ENCODE peak calls at places on chromosomes 12 and 14, in four cellular contexts. One of them, this sample, is unnamed.

GRCh38 chr12:122961551-122962329 is 4.5 kb downstream of the ABCB9 start:
- DNase-seq in DND-41: no peak
- DNase-seq in mammary epithelial cell: no peak
- DNase-seq in PC-9: no peak
- DNase-seq in this sample: no peak

GRCh38 chr12:53727310-53728041 is at the start of gene CALCOCO1:
- DNase-seq in DND-41: peak
- DNase-seq in mammary epithelial cell: peak
- DNase-seq in PC-9: peak
- DNase-seq in this sample: peak

GRCh38 chr14:38207830-38208815 is at the start of gene SSTR1:
- DNase-seq in DND-41: no peak
- DNase-seq in mammary epithelial cell: no peak
- DNase-seq in PC-9: peak
- DNase-seq in this sample: peak

GRCh38 chr14:24213866-24214652 is 771 bp upstream of the CHMP4A start:
- DNase-seq in DND-41: no peak
- DNase-seq in mammary epithelial cell: no peak
- DNase-seq in PC-9: no peak
- DNase-seq in this sample: no peak

GRCh38 chr14:99884834-99885648 is 91.8 kb downstream of the EML1 start:
- DNase-seq in DND-41: peak
- DNase-seq in mammary epithelial cell: peak
- DNase-seq in PC-9: no peak
- DNase-seq in this sample: peak

GRCh38 chr12:91889970-91890369 is 255.7 kb downstream of the BTG1 start:
- DNase-seq in DND-41: no peak
- DNase-seq in mammary epithelial cell: no peak
- DNase-seq in PC-9: no peak
- DNase-seq in this sample: no peak

GRCh38 chr12:119025786-119026185 is 44.4 kb downstream of the SRRM4 start:
- DNase-seq in DND-41: no peak
- DNase-seq in mammary epithelial cell: no peak
- DNase-seq in PC-9: no peak
- DNase-seq in this sample: no peak

GRCh38 chr14:84482256-84483071 is 1047.5 kb upstream of the FLRT2 start:
- DNase-seq in DND-41: no peak
- DNase-seq in mammary epithelial cell: no peak
- DNase-seq in PC-9: no peak
- DNase-seq in this sample: peak

GRCh38 chr12:43336962-43337555 is 214.9 kb downstream of the ADAMTS20 start:
- DNase-seq in DND-41: no peak
- DNase-seq in mammary epithelial cell: peak
- DNase-seq in PC-9: no peak
- DNase-seq in this sample: peak

GRCh38 chr12:124569375-124570148 is 2.1 kb upstream of the NCOR2 start:
- DNase-seq in DND-41: no peak
- DNase-seq in mammary epithelial cell: no peak
- DNase-seq in PC-9: no peak
- DNase-seq in this sample: no peak

GRCh38 chr14:54564071-54564798 is 2.7 kb upstream of the SAMD4A start:
- DNase-seq in DND-41: no peak
- DNase-seq in mammary epithelial cell: no peak
- DNase-seq in PC-9: no peak
- DNase-seq in this sample: peak

GRCh38 chr14:74619672-74620131 is 7.7 kb upstream of the LTBP2 start:
- DNase-seq in DND-41: no peak
- DNase-seq in mammary epithelial cell: peak
- DNase-seq in PC-9: peak
- DNase-seq in this sample: no peak

GRCh38 chr12:58896278-58896677 is 24.0 kb downstream of the LRIG3 start:
- DNase-seq in DND-41: no peak
- DNase-seq in mammary epithelial cell: no peak
- DNase-seq in PC-9: no peak
- DNase-seq in this sample: no peak

GRCh38 chr12:119685375-119685774 is 17.4 kb downstream of the PRKAB1 start:
- DNase-seq in DND-41: no peak
- DNase-seq in mammary epithelial cell: no peak
- DNase-seq in PC-9: no peak
- DNase-seq in this sample: no peak

GRCh38 chr12:3523728-3524127 is 32.7 kb downstream of the PRMT8 start:
- DNase-seq in DND-41: no peak
- DNase-seq in mammary epithelial cell: no peak
- DNase-seq in PC-9: no peak
- DNase-seq in this sample: no peak

GRCh38 chr12:65673732-65674131 is 150.6 kb upstream of the HMGA2 start:
- DNase-seq in DND-41: no peak
- DNase-seq in mammary epithelial cell: no peak
- DNase-seq in PC-9: no peak
- DNase-seq in this sample: peak

GRCh38 chr14:97107760-97108159 is 310.6 kb downstream of the VRK1 start:
- DNase-seq in DND-41: no peak
- DNase-seq in mammary epithelial cell: no peak
- DNase-seq in PC-9: no peak
- DNase-seq in this sample: no peak

GRCh38 chr12:42716521-42716920 is 127.0 kb upstream of the PRICKLE1 start:
- DNase-seq in DND-41: no peak
- DNase-seq in mammary epithelial cell: no peak
- DNase-seq in PC-9: no peak
- DNase-seq in this sample: no peak

GRCh38 chr12:9326085-9326484 is 117.9 kb upstream of the PZP start:
- DNase-seq in DND-41: no peak
- DNase-seq in mammary epithelial cell: no peak
- DNase-seq in PC-9: no peak
- DNase-seq in this sample: no peak

GRCh38 chr14:89598548-89599186 is 181.6 kb upstream of the FOXN3 start:
- DNase-seq in DND-41: no peak
- DNase-seq in mammary epithelial cell: no peak
- DNase-seq in PC-9: no peak
- DNase-seq in this sample: no peak

GRCh38 chr14:59583755-59584154 is 7.1 kb upstream of the CCDC175 start:
- DNase-seq in DND-41: no peak
- DNase-seq in mammary epithelial cell: no peak
- DNase-seq in PC-9: no peak
- DNase-seq in this sample: peak

GRCh38 chr12:12671850-12672660 is 23.9 kb downstream of the GPR19 start:
- DNase-seq in DND-41: no peak
- DNase-seq in mammary epithelial cell: peak
- DNase-seq in PC-9: no peak
- DNase-seq in this sample: no peak

DNA sequence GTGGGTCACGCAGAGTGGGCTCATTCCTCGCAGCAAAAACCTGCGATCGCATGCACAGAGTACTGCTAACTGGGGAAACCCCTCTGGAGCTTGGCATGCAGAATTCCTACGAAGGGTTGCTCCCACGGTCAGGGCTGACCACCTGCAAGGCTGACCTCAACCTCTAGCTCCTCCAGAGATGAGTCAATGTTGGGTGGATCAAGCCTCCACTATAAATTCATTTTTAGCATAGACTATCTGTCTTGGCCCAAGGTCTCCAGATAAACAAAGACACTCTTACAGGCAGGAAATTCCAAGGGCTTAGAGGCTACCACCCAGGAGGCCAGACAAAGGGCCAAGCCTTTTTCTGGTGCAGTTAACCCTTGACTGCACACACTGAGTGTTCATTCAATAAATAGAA is 296.5 kb downstream of the TMEM132D start:
- DNase-seq in DND-41: no peak
- DNase-seq in mammary epithelial cell: no peak
- DNase-seq in PC-9: no peak
- DNase-seq in this sample: no peak
- H3K4me3 ChIP-seq in DND-41: no peak
- H3K4me3 ChIP-seq in mammary epithelial cell: no peak
- H3K4me3 ChIP-seq in PC-9: no peak
- H3K4me3 ChIP-seq in this sample: no peak

DNA sequence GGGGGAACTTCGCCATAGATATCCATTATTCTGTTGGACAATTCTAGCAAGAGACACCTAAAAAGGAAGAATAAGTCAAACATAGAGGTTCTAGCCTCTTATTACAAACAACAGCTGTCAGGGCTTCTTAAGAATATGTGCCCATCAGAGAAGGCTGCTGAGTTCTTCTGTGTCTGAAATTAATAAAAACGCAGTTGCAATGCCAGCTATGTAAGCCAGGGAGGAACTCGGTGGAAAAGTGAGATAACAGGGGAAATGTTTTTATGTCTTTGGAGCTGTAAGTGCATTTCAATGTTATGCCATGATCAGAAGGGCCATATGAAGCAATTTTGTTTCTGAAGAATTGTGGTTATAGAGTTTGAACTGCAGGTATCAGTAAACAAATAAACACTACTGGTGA is 95.0 kb downstream of the SYT1 start:
- DNase-seq in DND-41: no peak
- DNase-seq in mammary epithelial cell: no peak
- DNase-seq in PC-9: no peak
- DNase-seq in this sample: no peak
- TF ChIP-seq EZH2 in DND-41: no peak
- TF ChIP-seq EZH2 in mammary epithelial cell: no peak
- TF ChIP-seq EZH2 in PC-9: no peak
- TF ChIP-seq EZH2 in this sample: no peak

GRCh38 chr12:10697872-10698271 is 24.0 kb upstream of the STYK1 start:
- DNase-seq in DND-41: no peak
- DNase-seq in mammary epithelial cell: no peak
- DNase-seq in PC-9: no peak
- DNase-seq in this sample: no peak

GRCh38 chr12:10701843-10702242 is 21.3 kb downstream of the YBX3 start:
- DNase-seq in DND-41: no peak
- DNase-seq in mammary epithelial cell: no peak
- DNase-seq in PC-9: no peak
- DNase-seq in this sample: no peak

GRCh38 chr12:10705655-10706054 is 17.5 kb downstream of the YBX3 start:
- DNase-seq in DND-41: no peak
- DNase-seq in mammary epithelial cell: no peak
- DNase-seq in PC-9: no peak
- DNase-seq in this sample: no peak

GRCh38 chr12:10695852-10696251 is 22.0 kb upstream of the STYK1 start:
- DNase-seq in DND-41: no peak
- DNase-seq in mammary epithelial cell: no peak
- DNase-seq in PC-9: no peak
- DNase-seq in this sample: no peak

DNA sequence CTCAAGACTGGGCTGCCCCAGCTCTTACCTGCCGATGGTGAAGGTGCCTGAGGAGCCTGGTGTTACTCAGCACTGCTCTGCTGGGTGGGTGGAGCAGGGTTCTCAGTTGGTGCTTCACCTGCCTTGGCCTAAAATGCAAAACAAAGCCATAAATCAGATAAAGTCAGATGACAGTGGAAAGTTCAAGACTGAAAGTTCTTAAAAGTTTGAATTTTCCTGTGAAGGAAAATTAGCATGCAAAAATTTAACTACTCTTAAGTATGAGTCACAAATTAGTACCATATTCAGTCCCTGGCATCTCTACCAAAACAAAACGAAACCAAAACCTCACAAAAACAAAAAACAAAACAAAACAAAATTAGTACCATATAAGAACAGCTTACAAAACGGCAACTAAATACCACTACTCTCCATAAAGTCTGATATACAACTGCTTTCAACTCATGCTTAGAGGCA is 21.9 kb downstream of the YBX3 start:
- DNase-seq in DND-41: no peak
- DNase-seq in mammary epithelial cell: no peak
- DNase-seq in PC-9: no peak
- DNase-seq in this sample: no peak
- H3K4me3 ChIP-seq in DND-41: no peak
- H3K4me3 ChIP-seq in mammary epithelial cell: no peak
- H3K4me3 ChIP-seq in PC-9: no peak
- H3K4me3 ChIP-seq in this sample: no peak

GRCh38 chr12:51188359-51189051 is 15.6 kb upstream of the TFCP2 start:
- DNase-seq in DND-41: no peak
- DNase-seq in mammary epithelial cell: no peak
- DNase-seq in PC-9: no peak
- DNase-seq in this sample: no peak

GRCh38 chr12:51189790-51190355 is 16.9 kb upstream of the TFCP2 start:
- DNase-seq in DND-41: no peak
- DNase-seq in mammary epithelial cell: no peak
- DNase-seq in PC-9: no peak
- DNase-seq in this sample: no peak

GRCh38 chr12:51191516-51192283 is 18.8 kb upstream of the TFCP2 start:
- DNase-seq in DND-41: no peak
- DNase-seq in mammary epithelial cell: no peak
- DNase-seq in PC-9: no peak
- DNase-seq in this sample: no peak

GRCh38 chr12:51192284-51192671 is 19.3 kb upstream of the TFCP2 start:
- DNase-seq in DND-41: no peak
- DNase-seq in mammary epithelial cell: no peak
- DNase-seq in PC-9: no peak
- DNase-seq in this sample: no peak

DNA sequence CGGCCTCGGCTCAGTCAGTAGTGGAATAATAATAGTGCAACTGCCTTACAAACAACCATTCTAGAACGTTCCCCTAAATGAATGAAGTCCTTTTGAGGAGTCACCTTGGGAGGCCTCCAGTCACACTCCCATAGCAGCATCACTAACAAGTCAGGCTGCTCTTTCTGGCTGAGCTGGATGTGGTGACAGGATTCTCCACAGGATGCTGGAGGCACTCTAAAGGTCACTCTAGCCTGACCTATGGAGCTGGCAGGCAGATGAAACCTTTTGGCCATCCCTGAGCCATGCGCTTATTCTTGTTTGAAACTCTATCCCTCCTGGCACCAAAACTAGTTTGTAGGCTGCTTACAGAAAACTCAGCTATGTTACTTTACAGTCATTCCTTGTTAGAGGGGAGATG is 17.9 kb upstream of the TFCP2 start:
- DNase-seq in DND-41: no peak
- DNase-seq in mammary epithelial cell: no peak
- DNase-seq in PC-9: no peak
- DNase-seq in this sample: no peak
- TF ChIP-seq EZH2 in DND-41: no peak
- TF ChIP-seq EZH2 in mammary epithelial cell: no peak
- TF ChIP-seq EZH2 in PC-9: no peak
- TF ChIP-seq EZH2 in this sample: no peak

DNA sequence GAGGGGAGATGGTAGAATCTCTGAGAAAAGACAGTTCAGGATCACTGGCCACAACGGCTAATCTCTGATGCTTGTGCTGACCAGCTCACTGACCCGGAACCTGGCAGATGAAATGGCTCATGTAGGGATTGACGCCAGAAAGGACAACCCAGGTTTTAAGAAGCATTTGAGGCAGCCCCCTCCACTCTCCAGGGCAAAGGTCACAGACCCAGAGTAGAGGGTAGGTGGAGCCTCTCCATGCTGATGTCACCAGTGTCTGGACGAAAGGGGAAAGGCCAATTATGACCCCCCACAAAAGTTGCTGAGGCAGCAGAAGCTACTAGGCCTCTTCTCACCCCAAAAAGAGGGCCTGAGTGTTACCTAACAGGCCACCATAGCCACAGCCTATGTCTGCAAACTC is 1.2 kb downstream of the METTL1 start:
- DNase-seq in DND-41: no peak
- DNase-seq in mammary epithelial cell: no peak
- DNase-seq in PC-9: no peak
- DNase-seq in this sample: no peak
- H3K4me3 ChIP-seq in DND-41: peak
- H3K4me3 ChIP-seq in mammary epithelial cell: no peak
- H3K4me3 ChIP-seq in PC-9: peak
- H3K4me3 ChIP-seq in this sample: no peak